ENCODE peak calls at places on chromosomes 13 and 19, in five cellular contexts. C is AG10803, O is NCI-H1092, B is WTC11, K is hepatic stellate cell. T is an unnamed sample.
A peak's percentile ranks its signal among the peaks of the same experiment; 100 is the strongest.

GRCh38 chr19:20028611-20029010 is 10.7 kb downstream of the ZNF682 start:
- DNase-seq in C (no peak), O (no peak), B (no peak), K (no peak), T (no peak)

GRCh38 chr19:42051166-42052115 is 18.6 kb downstream of the GRIK5 start:
- DNase-seq in C (no peak), O (no peak), B (no peak), K (no peak), T (no peak)

GRCh38 chr13:90485441-90485840 is 862.0 kb upstream of the MIR17HG start:
- DNase-seq in C (peak; percentile 92), O (no peak), B (no peak), K (peak; percentile 0), T (no peak)

GRCh38 chr13:97391201-97391600 is 42.8 kb upstream of the RAP2A start:
- DNase-seq in C (peak; percentile 25), O (no peak), B (no peak), K (no peak), T (no peak)

GRCh38 chr13:97141564-97142005 is 80.5 kb upstream of the MBNL2 start:
- DNase-seq in C (peak; percentile 73), O (no peak), B (peak; percentile 17), K (peak; percentile 75), T (no peak)

GRCh38 chr13:100423375-100423774 is 165.2 kb downstream of the GGACT start:
- DNase-seq in C (peak; percentile 25), O (no peak), B (no peak), K (no peak), T (no peak)

GRCh38 chr19:49823472-49823871 is 5.4 kb downstream of the MED25 start:
- DNase-seq in C (no peak), O (peak; percentile 61), B (no peak), K (no peak), T (no peak)

GRCh38 chr13:111411186-111411858 is 90.9 kb downstream of the TEX29 start:
- DNase-seq in C (no peak), O (no peak), B (no peak), K (no peak), T (no peak)

GRCh38 chr19:46616631-46617322 is 8.1 kb downstream of the PTGIR start:
- DNase-seq in C (peak; percentile 73), O (peak; percentile 37), B (peak; percentile 82), K (peak; percentile 74), T (no peak)